ENCODE peak calls at places on chromosomes 7 and 10, in six cellular contexts. Z, M, C, G, S and K are unnamed samples.
A peak's percentile ranks its signal among the peaks of the same experiment; 100 is the strongest.

GRCh38 chr10:15169555-15170407 is 1.3 kb upstream of the NMT2 start:
- DNase-seq in Z (no peak), M (peak; percentile 7), C (no peak), G (no peak), S (no peak), K (no peak)

GRCh38 chr7:14806886-14807285 is 95.7 kb downstream of the DGKB start:
- DNase-seq in Z (no peak), M (no peak), C (no peak), G (peak; percentile 12), S (no peak), K (no peak)

GRCh38 chr10:89357955-89358354 is 19.9 kb upstream of the IFIT1B start:
- DNase-seq in Z (no peak), M (no peak), C (no peak), G (no peak), S (no peak), K (no peak)

GRCh38 chr10:72663971-72664370 is 28.0 kb upstream of the MCU start:
- DNase-seq in Z (no peak), M (no peak), C (no peak), G (peak; percentile 16), S (no peak), K (no peak)

GRCh38 chr10:45418417-45418858 is 44.4 kb downstream of the ALOX5 start:
- DNase-seq in Z (no peak), M (no peak), C (no peak), G (no peak), S (no peak), K (peak; percentile 42)

GRCh38 chr7:16695621-16696237 is 49.7 kb downstream of the BZW2 start:
- DNase-seq in Z (peak; percentile 37), M (peak; percentile 57), C (no peak), G (peak; percentile 78), S (no peak), K (peak; percentile 19)

GRCh38 chr7:4797858-4798705 is 22.7 kb downstream of the AP5Z1 start:
- DNase-seq in Z (peak; percentile 48), M (peak; percentile 83), C (no peak), G (peak; percentile 45), S (peak; percentile 56), K (peak; percentile 96)

GRCh38 chr10:68088744-68089143 is 13.7 kb upstream of the HERC4 start:
- DNase-seq in Z (no peak), M (no peak), C (no peak), G (peak; percentile 46), S (no peak), K (no peak)

GRCh38 chr10:23345861-23346260 is 1.3 kb upstream of the C10orf67 start:
- DNase-seq in Z (no peak), M (no peak), C (no peak), G (peak; percentile 95), S (no peak), K (no peak)

GRCh38 chr10:71893920-71894319 is 42.9 kb upstream of the PSAP start:
- DNase-seq in Z (no peak), M (no peak), C (no peak), G (no peak), S (no peak), K (no peak)

GRCh38 chr10:16481052-16481728 is 40.5 kb downstream of the C1QL3 start:
- DNase-seq in Z (no peak), M (no peak), C (no peak), G (peak; percentile 8), S (no peak), K (no peak)

GRCh38 chr7:153432056-153432455 is 620.1 kb upstream of the DPP6 start:
- DNase-seq in Z (no peak), M (no peak), C (no peak), G (no peak), S (no peak), K (no peak)

GRCh38 chr7:83469076-83469475 is 179.9 kb downstream of the SEMA3E start:
- DNase-seq in Z (no peak), M (no peak), C (no peak), G (no peak), S (no peak), K (no peak)

GRCh38 chr7:74063646-74064045 is 20.0 kb upstream of the LIMK1 start:
- DNase-seq in Z (no peak), M (no peak), C (no peak), G (no peak), S (no peak), K (no peak)

GRCh38 chr7:134694299-134694698 is 47.6 kb downstream of the BPGM start:
- DNase-seq in Z (no peak), M (peak; percentile 73), C (no peak), G (no peak), S (no peak), K (peak; percentile 88)

GRCh38 chr10:4656576-4657194 is 169.3 kb upstream of the AKR1E2 start:
- DNase-seq in Z (peak; percentile 55), M (peak; percentile 81), C (peak; percentile 50), G (peak; percentile 77), S (no peak), K (peak; percentile 26)

GRCh38 chr10:6501931-6502330 is 78.1 kb downstream of the PRKCQ start:
- DNase-seq in Z (no peak), M (no peak), C (no peak), G (no peak), S (no peak), K (no peak)

GRCh38 chr10:3194871-3195270 is 22.3 kb upstream of the PITRM1 start:
- DNase-seq in Z (no peak), M (no peak), C (no peak), G (no peak), S (no peak), K (no peak)

GRCh38 chr10:3195286-3195685 is 22.7 kb upstream of the PITRM1 start:
- DNase-seq in Z (no peak), M (no peak), C (no peak), G (no peak), S (no peak), K (no peak)

GRCh38 chr10:3193751-3194150 is 21.2 kb upstream of the PITRM1 start:
- DNase-seq in Z (no peak), M (no peak), C (no peak), G (no peak), S (no peak), K (no peak)

GRCh38 chr10:3190817-3191216 is 18.2 kb upstream of the PITRM1 start:
- DNase-seq in Z (no peak), M (no peak), C (no peak), G (no peak), S (no peak), K (no peak)

GRCh38 chr10:3192856-3193635 is 20.5 kb upstream of the PITRM1 start:
- DNase-seq in Z (peak; percentile 66), M (peak; percentile 64), C (peak; percentile 58), G (peak; percentile 74), S (no peak), K (peak; percentile 76)
- H3K4me3 ChIP-seq in Z (peak overlapping the region; percentile 30), M (no peak overlapping the region), C (peak overlapping the region; percentile 48), G (no peak overlapping the region), S (no peak overlapping the region), K (no peak overlapping the region)

DNA sequence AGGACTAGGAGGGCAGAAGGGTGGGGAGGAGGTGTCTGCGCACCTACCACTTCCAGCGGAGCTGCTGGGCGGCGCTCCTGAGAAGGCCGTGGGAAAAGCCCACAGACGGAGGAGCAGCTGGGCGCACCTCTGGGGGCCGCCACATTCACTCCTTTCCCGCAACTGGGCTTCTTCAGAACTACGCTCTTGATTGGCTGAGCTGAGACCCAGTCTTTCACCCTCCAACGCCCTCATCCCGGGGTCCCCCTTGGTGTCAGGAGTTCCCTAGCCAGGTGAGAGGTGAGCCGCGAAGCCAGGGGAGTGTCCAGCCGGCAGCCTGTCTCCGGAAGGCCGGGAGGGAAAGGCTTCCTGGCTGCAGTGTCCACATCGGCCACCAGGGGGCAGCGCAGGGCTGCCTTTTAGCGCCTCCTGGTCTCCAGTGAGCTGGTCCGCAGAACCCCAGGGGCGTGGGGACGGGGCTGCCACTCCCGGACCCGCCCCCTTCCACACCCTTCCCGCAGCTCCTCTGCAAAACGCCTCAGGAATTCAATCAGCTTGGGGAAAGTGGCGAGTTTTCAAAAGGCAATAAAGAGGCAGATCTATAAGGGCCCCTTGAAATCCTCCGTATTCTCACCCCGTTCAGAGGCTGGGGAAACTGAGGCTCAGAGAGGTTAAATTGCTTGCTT is 98.8 kb downstream of the CHST15 start:
- DNase-seq in Z (peak; percentile 89), M (peak; percentile 93), C (peak; percentile 69), G (peak; percentile 92), S (peak; percentile 89), K (peak; percentile 97)
- H3K4me3 ChIP-seq in Z (peak overlapping the region; percentile 21), M (peak overlapping the region; percentile 46), C (peak overlapping the region; percentile 43), G (no peak overlapping the region), S (no peak overlapping the region), K (peak overlapping the region; percentile 39)

GRCh38 chr10:132788180-132788830 is 2.4 kb upstream of the NKX6-2 start:
- DNase-seq in Z (peak; percentile 49), M (peak; percentile 73), C (no peak), G (peak; percentile 22), S (no peak), K (peak; percentile 90)

GRCh38 chr10:132786529-132787252 is 744 bp upstream of the NKX6-2 start:
- DNase-seq in Z (no peak), M (peak; percentile 53), C (no peak), G (no peak), S (no peak), K (peak; percentile 85)

GRCh38 chr10:132786279-132786528 is 257 bp upstream of the NKX6-2 start:
- DNase-seq in Z (no peak), M (no peak), C (no peak), G (no peak), S (no peak), K (no peak)

GRCh38 chr10:132788831-132789219 is 2.9 kb upstream of the NKX6-2 start:
- DNase-seq in Z (no peak), M (peak; percentile 71), C (no peak), G (no peak), S (no peak), K (peak; percentile 88)

DNA sequence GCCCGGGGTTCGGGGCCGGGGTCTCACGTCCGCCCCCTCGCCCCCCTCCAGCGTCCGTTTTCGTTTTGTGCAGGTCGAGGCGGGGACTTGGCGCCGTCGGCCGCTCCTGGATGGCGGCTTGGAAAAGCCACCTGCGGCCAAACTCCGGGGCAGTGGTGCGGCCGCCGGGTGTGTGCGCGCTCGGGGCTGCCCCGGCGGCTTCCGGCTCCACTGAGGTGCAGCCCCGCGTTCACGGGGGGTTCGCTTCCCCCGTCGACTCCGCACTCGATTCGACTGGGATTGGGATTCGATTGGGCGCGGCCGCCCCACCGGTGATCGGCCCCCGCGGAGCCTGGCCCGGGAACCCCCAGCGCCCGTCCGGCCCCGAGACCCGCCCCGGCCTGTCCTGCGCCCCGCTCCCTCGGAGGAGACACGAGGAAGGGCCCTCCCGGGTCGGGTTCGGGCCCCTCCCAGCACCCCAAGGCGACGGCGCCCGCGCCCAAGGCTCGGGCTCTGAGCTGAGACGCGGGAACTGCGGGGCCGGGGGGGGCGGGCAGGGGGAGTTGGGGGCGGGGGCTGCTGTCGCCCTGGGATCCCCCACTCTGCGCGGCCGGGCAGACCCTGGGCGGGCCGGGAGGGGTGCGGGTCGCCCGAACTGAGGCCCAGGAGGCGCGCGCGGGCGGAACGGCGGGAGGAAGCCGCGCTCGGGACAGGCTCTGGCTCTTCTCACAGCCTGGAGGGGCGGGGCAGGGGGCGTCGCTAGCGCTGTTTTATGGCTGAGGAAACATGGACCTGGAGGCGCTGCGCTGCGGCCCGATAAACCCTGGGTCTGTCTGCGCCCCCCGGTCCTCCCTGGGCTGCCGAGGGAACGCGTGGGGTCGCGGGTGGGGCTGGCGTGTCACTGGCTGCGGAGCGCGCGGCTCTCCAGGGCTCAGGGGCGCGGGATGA is 1.6 kb upstream of the NKX6-2 start:
- DNase-seq in Z (no peak), M (peak; percentile 86), C (no peak), G (no peak), S (no peak), K (peak; percentile 96)
- H3K4me3 ChIP-seq in Z (peak overlapping the region; percentile 24), M (peak overlapping the region; percentile 32), C (no peak overlapping the region), G (peak overlapping the region; percentile 23), S (no peak overlapping the region), K (peak overlapping the region; percentile 39)

DNA sequence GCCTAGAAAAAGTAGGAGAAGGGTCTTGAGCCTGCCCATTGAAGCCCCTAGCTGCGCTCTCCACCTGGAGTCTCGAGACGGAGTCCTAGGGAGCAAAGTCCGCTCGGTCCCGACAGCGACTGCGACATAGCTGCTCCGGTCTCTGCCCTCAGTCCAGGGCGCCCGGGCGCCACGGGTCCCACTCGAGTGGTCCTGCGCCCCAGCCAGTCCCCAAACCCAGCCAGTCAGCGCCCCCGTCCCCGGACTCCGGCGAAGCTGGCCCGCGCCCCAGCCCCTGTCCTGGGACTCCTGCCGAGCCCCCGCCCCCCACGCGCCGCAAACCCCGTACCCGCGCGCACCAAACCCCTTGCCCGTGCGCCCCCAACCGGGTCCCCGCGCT is 480 bp downstream of the TNS3 start:
- DNase-seq in Z (peak; percentile 49), M (peak; percentile 59), C (no peak), G (no peak), S (peak; percentile 75), K (peak; percentile 79)
- H3K4me3 ChIP-seq in Z (peak overlapping the region; percentile 85), M (peak overlapping the region; percentile 91), C (peak overlapping the region; percentile 72), G (peak overlapping the region; percentile 61), S (peak overlapping the region; percentile 39), K (peak overlapping the region; percentile 71)